ENCODE peak calls at places on chromosomes 2 and 18, in eight cellular contexts. A is CD8-positive, alpha-beta memory T cell; N is A549; G is thoracic aorta; W is adrenal gland; C is upper lobe of right lung; R is GM23338; O is esophagus squamous epithelium. P is an unnamed sample. For H3K4me1, the result is how much of the 10 kb centered on the place peaks cover.

GRCh38 chr2:241776336-241777166 is at the start of gene GAL3ST2:
- DNase-seq in A (no peak), N (no peak), G (no peak), W (no peak), C (peak), R (no peak), O (no peak), P (no peak)

GRCh38 chr2:152157253-152157652 is 18.3 kb downstream of the STAM2 start:
- DNase-seq in A (no peak), N (no peak), G (no peak), W (no peak), C (no peak), R (peak), O (no peak), P (no peak)

GRCh38 chr2:30230855-30231725 is at the start of gene LBH:
- DNase-seq in A (peak), N (peak), G (peak), W (peak), C (peak), R (peak), O (peak), P (peak)

GRCh38 chr2:49255325-49256023 is 101.2 kb upstream of the FSHR start:
- DNase-seq in A (no peak), N (no peak), G (no peak), W (no peak), C (no peak), R (no peak), O (no peak), P (no peak)

GRCh38 chr18:57811477-57812125 is 8.5 kb upstream of the ATP8B1 start:
- DNase-seq in A (no peak), N (no peak), G (no peak), W (no peak), C (no peak), R (no peak), O (no peak), P (no peak)

GRCh38 chr2:200746301-200746700 is 65.4 kb upstream of the BZW1 start:
- DNase-seq in A (no peak), N (no peak), G (no peak), W (no peak), C (no peak), R (no peak), O (no peak), P (no peak)

GRCh38 chr18:13028869-13029268 is 37.7 kb downstream of the CEP192 start:
- DNase-seq in A (no peak), N (no peak), G (no peak), W (no peak), C (no peak), R (no peak), O (no peak), P (no peak)

GRCh38 chr2:10868465-10869314 is 43.0 kb upstream of the KCNF1 start:
- DNase-seq in A (no peak), N (no peak), G (no peak), W (no peak), C (no peak), R (no peak), O (no peak), P (no peak)

GRCh38 chr2:140275427-140275826 is 1495.2 kb upstream of the NXPH2 start:
- DNase-seq in A (no peak), N (no peak), G (no peak), W (no peak), C (no peak), R (no peak), O (no peak), P (no peak)

GRCh38 chr18:48022531-48023330 is 92.3 kb upstream of the SMAD2 start:
- DNase-seq in A (peak), N (peak), G (no peak), W (no peak), C (no peak), R (peak), O (no peak), P (no peak)

GRCh38 chr2:195199864-195200263 is 457.2 kb upstream of the SLC39A10 start:
- DNase-seq in A (no peak), N (no peak), G (no peak), W (no peak), C (no peak), R (no peak), O (no peak), P (no peak)

GRCh38 chr2:73917696-73918207 is 8.9 kb upstream of the DGUOK start:
- DNase-seq in A (no peak), N (no peak), G (no peak), W (no peak), C (no peak), R (no peak), O (no peak), P (no peak)

GRCh38 chr18:23864620-23865019 is 149.9 kb upstream of the TTC39C start:
- DNase-seq in A (peak), N (no peak), G (no peak), W (no peak), C (no peak), R (no peak), O (no peak), P (no peak)

GRCh38 chr2:86249843-86250402 is 50.7 kb downstream of the MRPL35 start:
- DNase-seq in A (no peak), N (no peak), G (no peak), W (no peak), C (no peak), R (no peak), O (no peak), P (no peak)

GRCh38 chr2:235988271-235989015 is 179.7 kb downstream of the GBX2 start:
- DNase-seq in A (no peak), N (no peak), G (no peak), W (no peak), C (no peak), R (no peak), O (no peak), P (no peak)

GRCh38 chr2:234308073-234308813 is 188.6 kb downstream of the ARL4C start:
- DNase-seq in A (no peak), N (peak), G (no peak), W (no peak), C (no peak), R (no peak), O (no peak), P (no peak)

GRCh38 chr18:32902566-32903330 is 129.9 kb upstream of the KLHL14 start:
- DNase-seq in A (no peak), N (no peak), G (no peak), W (no peak), C (no peak), R (no peak), O (no peak), P (no peak)

GRCh38 chr2:174633621-174633927 is 36.0 kb upstream of the WIPF1 start:
- DNase-seq in A (no peak), N (no peak), G (no peak), W (no peak), C (no peak), R (no peak), O (no peak), P (no peak)

GRCh38 chr2:43340066-43340465 is 113.7 kb upstream of the ZFP36L2 start:
- DNase-seq in A (no peak), N (peak), G (no peak), W (no peak), C (no peak), R (no peak), O (no peak), P (no peak)

GRCh38 chr18:13136056-13136688 is 82.4 kb upstream of the LDLRAD4 start:
- DNase-seq in A (peak), N (no peak), G (no peak), W (no peak), C (no peak), R (no peak), O (no peak), P (no peak)

GRCh38 chr2:99819766-99820165 is 322.6 kb downstream of the AFF3 start:
- DNase-seq in A (no peak), N (no peak), G (no peak), W (no peak), C (no peak), R (peak), O (no peak), P (no peak)

DNA sequence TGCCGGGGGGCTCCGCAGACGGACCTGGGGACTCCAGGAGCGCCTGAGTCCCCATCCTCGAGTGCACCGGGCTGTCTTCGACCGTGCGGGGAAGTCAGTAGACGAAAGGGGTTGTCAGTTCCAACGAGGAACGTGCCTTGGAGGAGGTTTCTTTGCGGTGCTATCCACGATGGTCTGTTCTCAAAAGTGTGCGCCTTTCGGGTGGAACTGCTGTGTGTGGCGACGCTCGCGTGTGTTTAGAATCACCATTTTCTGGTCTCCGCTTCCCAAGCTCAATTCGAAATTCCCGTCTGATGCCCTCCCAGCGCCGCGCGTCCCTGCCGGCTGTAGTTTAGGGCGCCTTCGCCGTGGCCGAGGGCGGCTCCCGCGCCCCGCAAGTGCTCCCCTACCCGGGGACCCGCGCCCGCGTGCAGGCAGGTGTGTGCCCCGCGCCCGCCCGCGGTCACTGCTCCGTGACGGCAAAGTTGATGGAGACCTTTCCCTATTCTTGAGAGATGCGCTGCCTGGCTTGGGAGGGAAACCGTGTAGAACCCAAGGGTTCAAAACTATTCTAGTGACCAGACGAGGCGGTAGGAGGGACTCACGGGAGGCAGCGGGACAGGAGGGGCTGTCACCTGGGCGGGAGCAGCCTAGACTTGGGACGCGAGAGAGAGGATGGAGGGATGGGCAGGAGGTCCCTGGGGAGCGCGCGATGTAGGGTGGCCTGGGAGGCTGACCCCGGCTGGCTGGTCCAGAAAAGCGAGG is 959 bp downstream of the DOK6 start:
- DNase-seq in A (no peak), N (peak), G (no peak), W (no peak), C (no peak), R (peak), O (no peak), P (no peak)
- H3K27ac ChIP-seq in A (no peak), N (no peak), G (no peak), W (no peak), C (peak), R (no peak), O (no peak), P (no peak)

DNA sequence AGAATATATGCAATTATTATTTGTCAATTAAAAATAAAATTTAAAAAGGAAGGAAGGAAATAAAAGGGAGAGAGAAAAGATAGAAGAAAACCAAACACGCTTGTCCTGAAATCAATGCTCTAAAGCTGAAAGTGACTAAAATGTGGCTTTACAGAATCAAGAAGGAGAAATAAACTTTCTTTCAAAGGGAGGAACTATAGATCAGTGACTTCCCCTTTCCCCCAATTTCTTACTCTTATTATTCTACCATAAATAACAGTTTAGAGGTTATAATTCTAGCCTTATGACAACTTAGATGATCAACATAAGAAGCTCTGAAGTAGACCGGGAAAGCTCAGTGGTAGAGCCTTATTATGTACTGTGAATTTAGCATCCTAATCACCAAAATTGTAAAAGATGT is 122.5 kb downstream of the ARHGAP15 start:
- DNase-seq in A (no peak), N (no peak), G (no peak), W (no peak), C (no peak), R (no peak), O (no peak), P (no peak)
- H3K4me1 ChIP-seq in A (half or more), N (under half), G (under half), W (under half), C (under half), R (under half), O (under half), P (under half)

GRCh38 chr2:37570773-37571570 is 100.5 kb downstream of the CDC42EP3 start:
- DNase-seq in A (no peak), N (no peak), G (no peak), W (no peak), C (no peak), R (no peak), O (no peak), P (no peak)
- H3K27ac ChIP-seq in A (no peak), N (peak), G (peak), W (no peak), C (no peak), R (no peak), O (peak), P (no peak)

GRCh38 chr2:101305044-101305443 is 3.5 kb downstream of the RNF149 start:
- DNase-seq in A (no peak), N (no peak), G (no peak), W (no peak), C (no peak), R (no peak), O (no peak), P (no peak)

GRCh38 chr2:101306410-101306809 is 2.1 kb downstream of the RNF149 start:
- DNase-seq in A (no peak), N (no peak), G (no peak), W (peak), C (no peak), R (no peak), O (no peak), P (peak)

GRCh38 chr2:101307503-101307902 is 998 bp downstream of the RNF149 start:
- DNase-seq in A (no peak), N (no peak), G (no peak), W (peak), C (no peak), R (no peak), O (no peak), P (no peak)

GRCh38 chr2:101303688-101304087 is 4.8 kb downstream of the RNF149 start:
- DNase-seq in A (no peak), N (no peak), G (no peak), W (no peak), C (no peak), R (no peak), O (no peak), P (no peak)

DNA sequence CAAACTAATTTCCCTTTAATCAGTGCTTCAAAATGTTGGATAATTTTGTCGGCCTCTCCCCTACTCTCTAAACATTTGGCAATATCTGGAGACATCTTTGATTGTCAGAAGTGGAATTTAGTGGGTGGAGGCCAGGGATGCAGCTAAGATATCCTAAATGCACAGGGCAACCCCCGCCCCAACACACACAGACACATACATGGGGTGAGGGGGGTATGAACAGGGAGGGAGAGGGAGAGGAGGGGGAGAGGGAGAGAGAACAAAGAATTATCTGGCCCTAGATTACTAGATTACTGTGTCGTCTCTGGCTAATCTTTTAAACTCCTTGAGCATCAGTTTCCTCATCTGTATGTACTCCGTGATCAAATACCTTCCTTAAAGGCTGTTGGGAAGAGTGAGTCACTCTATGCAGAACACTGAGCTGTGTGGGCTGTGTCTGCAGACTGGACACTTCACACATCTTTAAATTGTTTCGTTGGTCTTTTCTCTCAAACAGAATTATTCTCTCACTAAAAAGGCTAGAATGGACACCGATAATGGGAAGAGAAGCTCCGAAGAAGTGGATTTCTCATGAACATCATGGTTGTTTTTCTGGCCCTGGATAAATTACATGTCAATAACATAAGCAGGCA is 2.9 kb downstream of the RNF149 start:
- DNase-seq in A (no peak), N (no peak), G (no peak), W (no peak), C (no peak), R (no peak), O (no peak), P (no peak)
- H3K4me1 ChIP-seq in A (half or more), N (under half), G (under half), W (half or more), C (under half), R (under half), O (half or more), P (under half)

DNA sequence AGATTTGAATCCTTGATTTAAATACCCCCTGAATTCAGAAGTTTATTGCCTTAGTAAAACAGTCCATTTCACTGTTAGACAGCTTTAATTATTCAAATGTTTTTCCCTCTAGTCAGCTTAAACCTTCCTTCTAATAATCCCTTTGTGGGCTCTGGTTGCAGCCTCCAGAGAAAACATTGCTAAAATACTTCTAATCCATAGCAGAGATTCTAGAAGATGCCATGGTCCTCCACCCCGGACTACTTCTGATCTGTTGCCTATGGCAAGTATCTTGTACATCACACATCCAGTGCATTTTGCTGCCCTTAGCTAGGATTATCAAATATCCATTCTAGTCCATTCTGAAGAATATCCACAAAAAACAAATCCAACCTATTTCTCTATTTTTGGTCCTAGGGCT is 350.0 kb downstream of the TNS1 start:
- DNase-seq in A (no peak), N (no peak), G (no peak), W (no peak), C (no peak), R (no peak), O (no peak), P (no peak)
- H3K27ac ChIP-seq in A (no peak), N (peak), G (peak), W (no peak), C (no peak), R (no peak), O (peak), P (no peak)

GRCh38 chr2:197145471-197146056 is 165.0 kb downstream of the ANKRD44 start:
- DNase-seq in A (peak), N (no peak), G (no peak), W (no peak), C (no peak), R (no peak), O (no peak), P (no peak)

GRCh38 chr2:197146995-197147394 is 163.6 kb downstream of the ANKRD44 start:
- DNase-seq in A (no peak), N (no peak), G (no peak), W (no peak), C (no peak), R (no peak), O (no peak), P (no peak)

GRCh38 chr2:197142074-197142473 is 168.5 kb downstream of the ANKRD44 start:
- DNase-seq in A (no peak), N (no peak), G (no peak), W (no peak), C (no peak), R (no peak), O (no peak), P (no peak)

GRCh38 chr2:197141669-197142068 is 168.9 kb downstream of the ANKRD44 start:
- DNase-seq in A (no peak), N (no peak), G (no peak), W (no peak), C (no peak), R (no peak), O (no peak), P (no peak)

DNA sequence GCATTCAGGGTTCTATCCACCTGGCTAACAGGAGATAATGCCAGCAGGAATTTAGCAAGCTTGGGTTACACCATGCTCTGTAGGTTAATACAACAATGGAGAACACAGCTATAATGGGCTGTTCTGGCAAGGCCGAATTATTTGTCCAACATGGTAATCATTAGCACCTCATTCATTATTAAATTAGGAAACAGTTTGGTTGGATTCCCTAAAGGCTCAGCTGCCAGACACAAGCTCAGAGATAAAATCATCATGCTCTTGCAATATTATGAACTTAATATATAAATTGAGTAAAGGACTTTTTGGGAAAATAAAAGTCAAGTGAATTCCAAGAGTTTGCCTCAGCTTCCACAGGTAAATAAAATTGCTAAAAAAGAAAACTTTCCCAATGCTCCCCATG is 166.4 kb downstream of the ANKRD44 start:
- DNase-seq in A (no peak), N (no peak), G (no peak), W (no peak), C (no peak), R (no peak), O (no peak), P (no peak)
- H3K4me1 ChIP-seq in A (half or more), N (under half), G (under half), W (under half), C (under half), R (under half), O (under half), P (under half)

GRCh38 chr2:37325625-37326071 is 1.0 kb upstream of the PRKD3 start:
- DNase-seq in A (no peak), N (no peak), G (no peak), W (no peak), C (peak), R (no peak), O (no peak), P (no peak)

GRCh38 chr2:37323770-37324535 is 680 bp downstream of the PRKD3 start:
- DNase-seq in A (peak), N (no peak), G (no peak), W (peak), C (peak), R (peak), O (no peak), P (peak)

GRCh38 chr2:37323176-37323575 is 1.5 kb downstream of the PRKD3 start:
- DNase-seq in A (no peak), N (no peak), G (no peak), W (no peak), C (no peak), R (no peak), O (no peak), P (no peak)

GRCh38 chr2:37324786-37325624 is at the start of gene PRKD3:
- DNase-seq in A (peak), N (peak), G (no peak), W (peak), C (no peak), R (peak), O (no peak), P (peak)

DNA sequence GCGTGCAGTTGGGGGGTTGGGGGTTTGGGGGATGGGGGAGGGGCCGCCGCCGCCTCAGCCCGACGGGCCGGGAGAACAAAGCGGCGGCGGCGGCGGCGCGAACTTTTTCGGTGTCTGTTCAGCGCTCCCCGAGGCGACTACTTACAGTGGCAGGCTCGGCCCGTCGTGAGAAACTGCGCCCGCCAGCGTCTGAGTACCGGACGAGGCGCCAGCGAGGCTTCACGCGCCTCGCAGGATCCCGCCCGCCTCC is 172 bp downstream of the PRKD3 start:
- DNase-seq in A (no peak), N (no peak), G (peak), W (no peak), C (peak), R (no peak), O (peak), P (peak)
- H3K27ac ChIP-seq in A (no peak), N (peak), G (peak), W (peak), C (peak), R (no peak), O (peak), P (peak)

P was measured in pancreas.